ENCODE peak calls at places on chromosomes 6 and 20, in seven cellular contexts. V, W, X, B, N, U and K are unnamed samples.

GRCh38 chr6:108526739-108527174 is 34.0 kb upstream of the FOXO3 start:
- DNase-seq in V (peak), W (no peak), X (no peak), B (peak), N (no peak), U (no peak), K (peak)

GRCh38 chr6:3506195-3506594 is 49.3 kb upstream of the SLC22A23 start:
- DNase-seq in V (no peak), W (no peak), X (no peak), B (no peak), N (no peak), U (no peak), K (no peak)

GRCh38 chr6:13495818-13496217 is 8.4 kb upstream of the GFOD1 start:
- DNase-seq in V (no peak), W (no peak), X (no peak), B (no peak), N (no peak), U (no peak), K (no peak)

GRCh38 chr6:147675281-147675680 is 166.8 kb downstream of the SAMD5 start:
- DNase-seq in V (peak), W (no peak), X (no peak), B (no peak), N (no peak), U (no peak), K (peak)

GRCh38 chr20:48619126-48620101 is 208.4 kb downstream of the PREX1 start:
- DNase-seq in V (no peak), W (peak), X (no peak), B (peak), N (no peak), U (no peak), K (no peak)

GRCh38 chr6:11217360-11218076 is 14.9 kb downstream of the NEDD9 start:
- DNase-seq in V (no peak), W (no peak), X (no peak), B (no peak), N (no peak), U (peak), K (no peak)

GRCh38 chr6:53327017-53327395 is 21.7 kb downstream of the ELOVL5 start:
- DNase-seq in V (no peak), W (no peak), X (no peak), B (no peak), N (no peak), U (no peak), K (no peak)

GRCh38 chr20:37383229-37383989 is 37.5 kb downstream of the SRC start:
- DNase-seq in V (no peak), W (no peak), X (no peak), B (peak), N (no peak), U (no peak), K (peak)

GRCh38 chr20:15547109-15547508 is 1026.1 kb downstream of the KIF16B start:
- DNase-seq in V (no peak), W (no peak), X (no peak), B (no peak), N (no peak), U (no peak), K (no peak)

GRCh38 chr6:154766288-154766687 is 33.1 kb downstream of the SCAF8 start:
- DNase-seq in V (no peak), W (no peak), X (no peak), B (no peak), N (no peak), U (no peak), K (no peak)

GRCh38 chr20:22691369-22692118 is 107.2 kb upstream of the FOXA2 start:
- DNase-seq in V (no peak), W (peak), X (peak), B (peak), N (peak), U (peak), K (peak)

GRCh38 chr6:33977606-33978438 is 168.1 kb downstream of the GRM4 start:
- DNase-seq in V (no peak), W (no peak), X (no peak), B (peak), N (peak), U (no peak), K (no peak)

GRCh38 chr6:133961831-133962230 is 8.8 kb downstream of the TBPL1 start:
- DNase-seq in V (no peak), W (no peak), X (no peak), B (no peak), N (no peak), U (no peak), K (peak)

GRCh38 chr20:2054911-2055310 is 46.7 kb upstream of the STK35 start:
- DNase-seq in V (no peak), W (no peak), X (no peak), B (no peak), N (no peak), U (no peak), K (no peak)

GRCh38 chr6:12148317-12148801 is 136.2 kb downstream of the HIVEP1 start:
- DNase-seq in V (no peak), W (no peak), X (no peak), B (no peak), N (no peak), U (no peak), K (peak)

GRCh38 chr20:63977392-63978276 is 1.8 kb downstream of the SAMD10 start:
- DNase-seq in V (no peak), W (no peak), X (no peak), B (no peak), N (no peak), U (no peak), K (peak)

GRCh38 chr20:22386300-22386623 is 198.1 kb downstream of the FOXA2 start:
- DNase-seq in V (no peak), W (no peak), X (no peak), B (no peak), N (no peak), U (no peak), K (no peak)

GRCh38 chr6:81265106-81265505 is 487.4 kb downstream of the TENT5A start:
- DNase-seq in V (no peak), W (no peak), X (no peak), B (no peak), N (no peak), U (no peak), K (peak)

GRCh38 chr6:156953478-156954146 is 176.4 kb downstream of the ARID1B start:
- DNase-seq in V (peak), W (no peak), X (no peak), B (peak), N (no peak), U (no peak), K (peak)

GRCh38 chr20:63767456-63767855 is 27.9 kb downstream of the SLC2A4RG start:
- DNase-seq in V (no peak), W (peak), X (no peak), B (no peak), N (no peak), U (no peak), K (no peak)

GRCh38 chr20:64057628-64058498 is 5.1 kb upstream of the TCEA2 start:
- DNase-seq in V (no peak), W (peak), X (no peak), B (peak), N (peak), U (peak), K (peak)

GRCh38 chr6:87908978-87909802 is 138.5 kb upstream of the SPACA1 start:
- DNase-seq in V (no peak), W (no peak), X (no peak), B (no peak), N (no peak), U (no peak), K (peak)

GRCh38 chr20:21182832-21183563 is 57.1 kb downstream of the KIZ start:
- DNase-seq in V (peak), W (no peak), X (no peak), B (no peak), N (no peak), U (no peak), K (peak)

GRCh38 chr20:20010639-20011500 is 6.3 kb upstream of the NAA20 start:
- DNase-seq in V (peak), W (no peak), X (no peak), B (no peak), N (no peak), U (no peak), K (peak)

GRCh38 chr20:56628873-56629463 is at the start of gene TFAP2C:
- DNase-seq in V (no peak), W (peak), X (no peak), B (peak), N (peak), U (peak), K (peak)

GRCh38 chr20:14830899-14831298 is 493.5 kb upstream of the FLRT3 start:
- DNase-seq in V (no peak), W (no peak), X (no peak), B (no peak), N (no peak), U (no peak), K (no peak)

GRCh38 chr6:54060286-54060685 is 51.0 kb upstream of the MLIP start:
- DNase-seq in V (no peak), W (no peak), X (no peak), B (no peak), N (no peak), U (no peak), K (peak)

GRCh38 chr6:12477616-12478015 is 187.5 kb downstream of the EDN1 start:
- DNase-seq in V (no peak), W (no peak), X (no peak), B (no peak), N (no peak), U (no peak), K (no peak)

GRCh38 chr20:37375227-37375626 is 29.3 kb downstream of the SRC start:
- DNase-seq in V (no peak), W (no peak), X (no peak), B (no peak), N (no peak), U (no peak), K (no peak)

GRCh38 chr20:47400685-47401084 is 44.2 kb upstream of the ZMYND8 start:
- DNase-seq in V (no peak), W (no peak), X (no peak), B (peak), N (no peak), U (no peak), K (no peak)

GRCh38 chr6:46954819-46955520 is 33.2 kb upstream of the ADGRF5 start:
- DNase-seq in V (no peak), W (no peak), X (no peak), B (no peak), N (no peak), U (peak), K (no peak)

DNA sequence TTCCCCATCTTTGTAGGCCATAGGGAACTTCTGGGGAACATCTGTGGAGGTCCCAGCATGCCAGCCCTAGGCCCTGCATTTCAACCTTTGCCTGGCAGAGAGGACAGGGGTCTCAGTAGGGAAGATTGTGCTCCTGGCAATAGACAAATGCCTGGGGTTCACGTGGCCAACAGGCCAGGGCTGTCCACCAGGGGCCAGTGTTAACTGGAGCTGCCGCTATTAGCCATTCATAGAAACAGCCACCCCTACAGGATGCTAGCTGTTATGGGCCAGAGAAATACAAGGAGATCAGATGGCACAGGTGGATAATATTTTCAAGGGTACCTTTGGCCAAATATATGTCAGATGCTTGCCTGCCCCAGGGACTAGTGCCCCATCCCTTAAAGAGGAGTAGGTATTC is 932.9 kb downstream of the QKI start:
- DNase-seq in V (no peak), W (no peak), X (no peak), B (no peak), N (no peak), U (no peak), K (no peak)
- TF ChIP-seq CTCF in V (no peak), W (no peak), X (no peak), B (no peak), N (no peak), U (no peak), K (peak)

GRCh38 chr20:50341880-50342637 is 151.4 kb downstream of the CEBPB start:
- DNase-seq in V (no peak), W (no peak), X (no peak), B (no peak), N (no peak), U (no peak), K (no peak)
- H3K4me3 ChIP-seq in V (no peak), W (no peak), X (no peak), B (no peak), N (no peak), U (no peak), K (no peak)

GRCh38 chr20:46087161-46087560 is 2.6 kb downstream of the NCOA5 start:
- DNase-seq in V (no peak), W (no peak), X (no peak), B (no peak), N (no peak), U (no peak), K (peak)
- TF ChIP-seq CTCF in V (peak), W (peak), X (peak), B (peak), N (peak), U (no peak), K (peak)

GRCh38 chr6:157984686-157985225 is 3.1 kb downstream of the SYNJ2 start:
- DNase-seq in V (no peak), W (no peak), X (no peak), B (no peak), N (peak), U (no peak), K (no peak)
- H3K4me3 ChIP-seq in V (no peak), W (no peak), X (no peak), B (no peak), N (no peak), U (no peak), K (peak)